ENCODE peak calls at places on chromosomes 1 and 21, in five cellular contexts. One of them, this sample, is unnamed.

GRCh38 chr1:115194571-115194970 is 105.3 kb upstream of the TSPAN2 start:
- DNase-seq in H1: no peak
- DNase-seq in NT2/D1: no peak
- DNase-seq in GM12878: no peak
- DNase-seq in HepG2: no peak
- DNase-seq in this sample: no peak

GRCh38 chr1:184283999-184284398 is 102.8 kb upstream of the C1orf21 start:
- DNase-seq in H1: no peak
- DNase-seq in NT2/D1: no peak
- DNase-seq in GM12878: no peak
- DNase-seq in HepG2: no peak
- DNase-seq in this sample: no peak

GRCh38 chr1:75969550-75969949 is 37.3 kb upstream of the ASB17 start:
- DNase-seq in H1: no peak
- DNase-seq in NT2/D1: no peak
- DNase-seq in GM12878: no peak
- DNase-seq in HepG2: no peak
- DNase-seq in this sample: no peak

GRCh38 chr1:100523038-100523649 is 14.8 kb upstream of the GPR88 start:
- DNase-seq in H1: no peak
- DNase-seq in NT2/D1: no peak
- DNase-seq in GM12878: peak
- DNase-seq in HepG2: no peak
- DNase-seq in this sample: no peak

GRCh38 chr1:98001764-98002163 is 80.9 kb upstream of the DPYD start:
- DNase-seq in H1: no peak
- DNase-seq in NT2/D1: no peak
- DNase-seq in GM12878: no peak
- DNase-seq in HepG2: no peak
- DNase-seq in this sample: no peak

GRCh38 chr21:34166468-34166867 is 93.1 kb downstream of the MRPS6 start:
- DNase-seq in H1: no peak
- DNase-seq in NT2/D1: no peak
- DNase-seq in GM12878: no peak
- DNase-seq in HepG2: no peak
- DNase-seq in this sample: no peak

GRCh38 chr1:209155556-209155955 is 428.0 kb upstream of the CAMK1G start:
- DNase-seq in H1: no peak
- DNase-seq in NT2/D1: peak
- DNase-seq in GM12878: no peak
- DNase-seq in HepG2: no peak
- DNase-seq in this sample: no peak

GRCh38 chr1:117981455-117982192 is 52.1 kb downstream of the WDR3 start:
- DNase-seq in H1: no peak
- DNase-seq in NT2/D1: no peak
- DNase-seq in GM12878: no peak
- DNase-seq in HepG2: no peak
- DNase-seq in this sample: no peak

GRCh38 chr1:91764471-91765115 is 121.4 kb downstream of the TGFBR3 start:
- DNase-seq in H1: peak
- DNase-seq in NT2/D1: peak
- DNase-seq in GM12878: no peak
- DNase-seq in HepG2: no peak
- DNase-seq in this sample: peak

GRCh38 chr1:63223426-63223825 is 98.9 kb upstream of the FOXD3 start:
- DNase-seq in H1: no peak
- DNase-seq in NT2/D1: no peak
- DNase-seq in GM12878: no peak
- DNase-seq in HepG2: no peak
- DNase-seq in this sample: no peak

GRCh38 chr1:116553386-116554115 is 17.3 kb downstream of the CD58 start:
- DNase-seq in H1: no peak
- DNase-seq in NT2/D1: no peak
- DNase-seq in GM12878: no peak
- DNase-seq in HepG2: no peak
- DNase-seq in this sample: no peak

GRCh38 chr1:78839704-78840277 is 166.7 kb downstream of the ADGRL4 start:
- DNase-seq in H1: no peak
- DNase-seq in NT2/D1: peak
- DNase-seq in GM12878: no peak
- DNase-seq in HepG2: peak
- DNase-seq in this sample: peak

GRCh38 chr21:36909901-36910561 is 56.4 kb downstream of the HLCS start:
- DNase-seq in H1: no peak
- DNase-seq in NT2/D1: no peak
- DNase-seq in GM12878: no peak
- DNase-seq in HepG2: peak
- DNase-seq in this sample: no peak

GRCh38 chr21:42193131-42193671 is 25.7 kb upstream of the ABCG1 start:
- DNase-seq in H1: no peak
- DNase-seq in NT2/D1: no peak
- DNase-seq in GM12878: no peak
- DNase-seq in HepG2: no peak
- DNase-seq in this sample: no peak

GRCh38 chr1:2438038-2438437 is 25.7 kb upstream of the PEX10 start:
- DNase-seq in H1: no peak
- DNase-seq in NT2/D1: no peak
- DNase-seq in GM12878: no peak
- DNase-seq in HepG2: no peak
- DNase-seq in this sample: no peak

GRCh38 chr1:119771770-119772169 is 3.1 kb upstream of the HMGCS2 start:
- DNase-seq in H1: no peak
- DNase-seq in NT2/D1: no peak
- DNase-seq in GM12878: no peak
- DNase-seq in HepG2: no peak
- DNase-seq in this sample: no peak

GRCh38 chr1:30525980-30526651 is 197.3 kb downstream of the MATN1 start:
- DNase-seq in H1: no peak
- DNase-seq in NT2/D1: no peak
- DNase-seq in GM12878: no peak
- DNase-seq in HepG2: peak
- DNase-seq in this sample: peak

GRCh38 chr1:53688703-53689102 is 50.3 kb downstream of the GLIS1 start:
- DNase-seq in H1: no peak
- DNase-seq in NT2/D1: no peak
- DNase-seq in GM12878: no peak
- DNase-seq in HepG2: no peak
- DNase-seq in this sample: no peak

GRCh38 chr1:7402548-7402850 is 368.6 kb upstream of the VAMP3 start:
- DNase-seq in H1: no peak
- DNase-seq in NT2/D1: no peak
- DNase-seq in GM12878: no peak
- DNase-seq in HepG2: no peak
- DNase-seq in this sample: no peak

GRCh38 chr1:55071477-55071876 is 32.1 kb downstream of the PCSK9 start:
- DNase-seq in H1: peak
- DNase-seq in NT2/D1: peak
- DNase-seq in GM12878: no peak
- DNase-seq in HepG2: peak
- DNase-seq in this sample: peak

GRCh38 chr1:109776911-109777310 is 13.2 kb upstream of the EPS8L3 start:
- DNase-seq in H1: peak
- DNase-seq in NT2/D1: peak
- DNase-seq in GM12878: peak
- DNase-seq in HepG2: peak
- DNase-seq in this sample: peak

GRCh38 chr1:83583351-83584014 is 415.4 kb downstream of the TTLL7 start:
- DNase-seq in H1: no peak
- DNase-seq in NT2/D1: no peak
- DNase-seq in GM12878: no peak
- DNase-seq in HepG2: no peak
- DNase-seq in this sample: no peak

GRCh38 chr1:59678809-59679228 is 135.9 kb upstream of the HOOK1 start:
- DNase-seq in H1: no peak
- DNase-seq in NT2/D1: no peak
- DNase-seq in GM12878: no peak
- DNase-seq in HepG2: no peak
- DNase-seq in this sample: peak

GRCh38 chr1:54815086-54815876 is 14.2 kb upstream of the TTC22 start:
- DNase-seq in H1: no peak
- DNase-seq in NT2/D1: no peak
- DNase-seq in GM12878: no peak
- DNase-seq in HepG2: no peak
- DNase-seq in this sample: no peak

GRCh38 chr1:147892216-147892615 is 10.4 kb upstream of the GJA8 start:
- DNase-seq in H1: no peak
- DNase-seq in NT2/D1: no peak
- DNase-seq in GM12878: no peak
- DNase-seq in HepG2: no peak
- DNase-seq in this sample: no peak

GRCh38 chr1:248393050-248393449 is 9.8 kb upstream of the OR2T1 start:
- DNase-seq in H1: no peak
- DNase-seq in NT2/D1: no peak
- DNase-seq in GM12878: no peak
- DNase-seq in HepG2: no peak
- DNase-seq in this sample: no peak
- TF ChIP-seq SUZ12 in H1: no peak
- TF ChIP-seq SUZ12 in NT2/D1: no peak
- TF ChIP-seq SUZ12 in GM12878: no peak
- TF ChIP-seq SUZ12 in HepG2: no peak
- TF ChIP-seq SUZ12 in this sample: no peak

DNA sequence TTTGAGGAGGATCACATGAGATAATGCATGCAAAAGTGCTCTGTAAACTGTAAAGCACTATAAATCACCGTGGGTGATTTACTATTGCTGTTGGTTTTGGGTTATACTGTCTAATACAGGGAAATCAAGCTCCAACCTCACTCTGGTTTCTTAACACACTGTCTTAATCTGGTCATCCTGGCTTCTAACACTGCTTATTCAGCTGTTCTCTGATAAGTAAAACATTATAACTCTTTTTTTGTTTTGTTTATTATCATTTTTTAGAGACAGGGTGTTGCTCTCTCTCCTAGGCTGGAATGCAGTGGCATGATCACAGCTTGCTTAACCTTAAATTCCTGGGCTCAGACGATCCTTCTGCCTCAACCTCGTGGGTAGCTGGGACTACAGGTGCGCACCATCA is 21.9 kb upstream of the LSM10 start:
- DNase-seq in H1: no peak
- DNase-seq in NT2/D1: no peak
- DNase-seq in GM12878: no peak
- DNase-seq in HepG2: no peak
- DNase-seq in this sample: no peak
- TF ChIP-seq SUZ12 in H1: no peak
- TF ChIP-seq SUZ12 in NT2/D1: no peak
- TF ChIP-seq SUZ12 in GM12878: no peak
- TF ChIP-seq SUZ12 in HepG2: no peak
- TF ChIP-seq SUZ12 in this sample: no peak

GRCh38 chr1:107604823-107605222 is 360.2 kb downstream of the VAV3 start:
- DNase-seq in H1: no peak
- DNase-seq in NT2/D1: no peak
- DNase-seq in GM12878: no peak
- DNase-seq in HepG2: no peak
- DNase-seq in this sample: no peak

DNA sequence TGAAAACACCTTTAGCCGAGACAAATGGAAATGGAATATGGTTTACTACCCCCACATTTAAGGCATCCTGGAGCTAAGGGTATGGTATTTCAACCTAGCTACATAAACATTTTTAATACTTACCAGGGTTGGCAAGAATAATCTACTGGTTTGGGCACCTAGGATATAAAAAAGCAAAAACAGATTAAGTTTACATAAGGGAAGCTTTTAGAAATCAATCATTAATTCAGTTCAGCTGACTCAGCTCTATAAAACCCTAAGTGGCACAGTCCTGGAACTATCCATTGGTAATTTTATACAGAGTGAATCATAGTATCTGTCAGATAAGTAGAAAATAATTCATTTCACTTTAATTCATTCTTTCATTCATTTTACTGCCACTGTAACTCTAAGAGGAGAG is 355.2 kb downstream of the VAV3 start:
- DNase-seq in H1: no peak
- DNase-seq in NT2/D1: no peak
- DNase-seq in GM12878: no peak
- DNase-seq in HepG2: no peak
- DNase-seq in this sample: no peak
- TF ChIP-seq SUZ12 in H1: no peak
- TF ChIP-seq SUZ12 in NT2/D1: no peak
- TF ChIP-seq SUZ12 in GM12878: no peak
- TF ChIP-seq SUZ12 in HepG2: no peak
- TF ChIP-seq SUZ12 in this sample: no peak

DNA sequence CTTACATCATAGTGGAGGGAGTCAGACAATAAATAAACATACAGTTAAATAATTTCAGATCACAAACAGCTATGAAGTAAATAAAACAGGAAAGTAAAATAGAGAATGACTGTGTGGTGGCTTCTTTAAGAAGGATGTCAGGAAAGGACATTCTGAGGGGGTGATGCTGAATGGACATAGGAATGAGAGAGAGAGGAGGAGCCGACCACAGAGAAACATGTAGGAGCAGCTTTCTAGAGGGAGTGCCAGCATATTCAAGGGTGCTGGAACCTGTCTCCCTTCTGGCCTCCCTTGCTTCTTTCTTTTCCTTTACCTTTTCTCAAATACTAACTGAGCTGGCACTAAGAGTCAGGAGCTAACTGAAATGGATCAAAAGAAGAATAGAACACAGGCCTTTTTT is 20.5 kb upstream of the BCL10 start:
- DNase-seq in H1: no peak
- DNase-seq in NT2/D1: no peak
- DNase-seq in GM12878: no peak
- DNase-seq in HepG2: no peak
- DNase-seq in this sample: no peak
- TF ChIP-seq SUZ12 in H1: no peak
- TF ChIP-seq SUZ12 in NT2/D1: no peak
- TF ChIP-seq SUZ12 in GM12878: no peak
- TF ChIP-seq SUZ12 in HepG2: no peak
- TF ChIP-seq SUZ12 in this sample: no peak